ENCODE peak calls at places on chromosomes 2 and 18, in ten cellular contexts. S is upper lobe of right lung, O is epithelial cell of esophagus, E is tibial artery, H is OCI-LY7, A is astrocyte of the spinal cord, I is suprapubic skin, L is Peyer's patch, J is neural progenitor cell, Y is GM12878. T is an unnamed sample.

GRCh38 chr2:128292599-128293425 is 25.9 kb downstream of the HS6ST1 start:
- DNase-seq in S (no peak), O (no peak), E (no peak), H (no peak), A (peak), I (no peak), L (no peak), J (no peak), Y (no peak), T (no peak)

GRCh38 chr18:5600376-5601071 is 56.7 kb upstream of the EPB41L3 start:
- DNase-seq in S (no peak), O (no peak), E (no peak), H (peak), A (peak), I (no peak), L (no peak), J (peak), Y (no peak), T (peak)

GRCh38 chr2:11129598-11130449 is 25.4 kb upstream of the SLC66A3 start:
- DNase-seq in S (peak), O (peak), E (no peak), H (peak), A (no peak), I (no peak), L (peak), J (peak), Y (no peak), T (peak)

GRCh38 chr2:65300772-65301711 is 73.4 kb downstream of the ACTR2 start:
- DNase-seq in S (peak), O (peak), E (peak), H (peak), A (peak), I (no peak), L (peak), J (peak), Y (peak), T (peak)

GRCh38 chr18:44856157-44856556 is 175.5 kb downstream of the SETBP1 start:
- DNase-seq in S (no peak), O (peak), E (no peak), H (no peak), A (no peak), I (no peak), L (no peak), J (no peak), Y (no peak), T (no peak)

GRCh38 chr2:28068098-28068497 is 177.6 kb downstream of the BABAM2 start:
- DNase-seq in S (no peak), O (peak), E (no peak), H (no peak), A (no peak), I (no peak), L (no peak), J (no peak), Y (no peak), T (no peak)

GRCh38 chr2:160411167-160411566 is 82.4 kb downstream of the RBMS1 start:
- DNase-seq in S (no peak), O (peak), E (no peak), H (peak), A (no peak), I (no peak), L (peak), J (no peak), Y (no peak), T (peak)

GRCh38 chr2:68594674-68595492 is 48.5 kb upstream of the PROKR1 start:
- DNase-seq in S (peak), O (peak), E (no peak), H (peak), A (peak), I (no peak), L (peak), J (peak), Y (peak), T (peak)

GRCh38 chr2:233544079-233544690 is 22.4 kb downstream of the USP40 start:
- DNase-seq in S (no peak), O (no peak), E (no peak), H (no peak), A (peak), I (no peak), L (peak), J (no peak), Y (no peak), T (no peak)

GRCh38 chr2:177530513-177531039 is 138.0 kb downstream of the AGPS start:
- DNase-seq in S (no peak), O (no peak), E (no peak), H (no peak), A (no peak), I (no peak), L (no peak), J (no peak), Y (no peak), T (no peak)

GRCh38 chr2:144404621-144405312 is 115.2 kb downstream of the ZEB2 start:
- DNase-seq in S (no peak), O (no peak), E (no peak), H (no peak), A (no peak), I (no peak), L (no peak), J (no peak), Y (no peak), T (no peak)

GRCh38 chr2:113251118-113251517 is 27.6 kb downstream of the PAX8 start:
- DNase-seq in S (no peak), O (no peak), E (no peak), H (no peak), A (no peak), I (no peak), L (peak), J (no peak), Y (no peak), T (no peak)

GRCh38 chr2:75076088-75076487 is 117.6 kb downstream of the POLE4 start:
- DNase-seq in S (no peak), O (no peak), E (no peak), H (no peak), A (no peak), I (no peak), L (no peak), J (no peak), Y (no peak), T (no peak)

GRCh38 chr2:38535745-38536506 is 66.8 kb downstream of the HNRNPLL start:
- DNase-seq in S (peak), O (peak), E (peak), H (peak), A (peak), I (peak), L (peak), J (peak), Y (no peak), T (peak)

GRCh38 chr2:24508878-24509277 is 17.8 kb downstream of the NCOA1 start:
- DNase-seq in S (no peak), O (peak), E (no peak), H (no peak), A (no peak), I (no peak), L (no peak), J (no peak), Y (no peak), T (no peak)

GRCh38 chr18:77822552-77823138 is 573.0 kb downstream of the GALR1 start:
- DNase-seq in S (no peak), O (no peak), E (no peak), H (no peak), A (no peak), I (no peak), L (no peak), J (no peak), Y (no peak), T (no peak)

GRCh38 chr2:178506101-178506500 is 25.8 kb downstream of the PLEKHA3 start:
- DNase-seq in S (no peak), O (no peak), E (no peak), H (no peak), A (no peak), I (no peak), L (no peak), J (no peak), Y (no peak), T (no peak)

GRCh38 chr2:111071480-111072143 is 49.1 kb upstream of the BCL2L11 start:
- DNase-seq in S (no peak), O (peak), E (peak), H (no peak), A (peak), I (no peak), L (no peak), J (no peak), Y (peak), T (peak)

GRCh38 chr2:139514946-139515345 is 734.8 kb upstream of the NXPH2 start:
- DNase-seq in S (no peak), O (no peak), E (no peak), H (no peak), A (no peak), I (no peak), L (no peak), J (no peak), Y (no peak), T (no peak)

GRCh38 chr2:46489430-46489829 is 10.1 kb downstream of the TMEM247 start:
- DNase-seq in S (no peak), O (no peak), E (no peak), H (no peak), A (no peak), I (no peak), L (no peak), J (no peak), Y (no peak), T (no peak)

GRCh38 chr2:109537565-109538221 is 76.1 kb downstream of the SEPTIN10 start:
- DNase-seq in S (no peak), O (no peak), E (no peak), H (no peak), A (peak), I (no peak), L (no peak), J (no peak), Y (no peak), T (peak)

GRCh38 chr2:227881866-227882517 is 10.6 kb downstream of the DAW1 start:
- DNase-seq in S (no peak), O (no peak), E (no peak), H (no peak), A (peak), I (no peak), L (no peak), J (no peak), Y (no peak), T (peak)

DNA sequence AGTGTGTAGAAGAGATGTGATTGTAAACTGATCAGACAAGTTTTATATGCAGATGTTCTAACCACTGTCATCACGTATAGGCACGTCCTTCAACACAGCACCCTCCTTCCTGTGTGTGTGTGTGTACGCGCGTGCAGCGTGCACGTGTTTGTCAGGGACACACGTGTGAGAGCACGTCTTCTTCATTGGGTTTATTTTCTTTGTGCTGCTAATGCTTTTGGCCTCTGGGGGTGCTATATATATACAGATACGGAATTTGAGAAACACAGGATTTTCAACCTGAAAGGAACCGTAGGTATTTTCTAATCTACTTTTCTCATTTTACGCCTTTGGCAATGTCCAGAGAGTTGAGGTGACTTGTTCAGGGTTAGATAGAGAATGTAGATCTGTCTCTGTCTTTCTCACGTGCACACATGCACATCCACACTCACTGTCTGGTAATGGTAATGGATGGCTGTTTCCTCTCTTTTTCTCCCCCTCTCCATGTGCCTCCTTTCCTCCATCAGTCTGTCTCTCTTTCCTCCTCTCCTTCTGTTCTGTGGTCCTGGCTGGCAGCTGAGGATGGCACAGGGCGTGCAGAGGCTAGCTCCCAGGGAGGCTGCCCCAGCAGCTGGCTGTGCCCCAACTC is 13.4 kb upstream of the CELF4 start:
- DNase-seq in S (no peak), O (peak), E (no peak), H (peak), A (peak), I (no peak), L (no peak), J (peak), Y (no peak), T (peak)
- TF ChIP-seq CTCF in S (peak), O (peak), E (no peak), H (peak), A (peak), I (peak), L (peak), J (peak), Y (peak), T (no peak)

DNA sequence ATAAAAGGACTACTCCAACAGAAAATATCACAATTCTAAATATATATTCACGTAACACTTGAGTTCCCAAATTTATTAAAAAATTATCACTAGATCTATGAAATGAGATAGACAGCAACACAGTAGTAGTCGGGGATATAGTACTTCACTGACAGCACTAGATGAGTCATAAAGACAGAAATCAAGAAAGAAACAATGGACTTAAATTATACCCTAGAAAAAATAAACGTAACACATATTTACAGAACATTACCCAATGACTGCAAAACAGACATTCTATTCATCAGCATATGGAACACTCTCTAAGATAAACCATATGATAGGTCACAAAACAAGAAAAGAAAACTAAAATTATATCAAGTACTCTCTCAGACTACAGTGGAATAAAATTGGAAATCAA is 429.4 kb downstream of the MBD2 start:
- DNase-seq in S (no peak), O (peak), E (no peak), H (no peak), A (peak), I (no peak), L (no peak), J (no peak), Y (no peak), T (peak)
- H3K4me3 ChIP-seq in S (no peak), O (no peak), E (no peak), H (no peak), A (no peak), I (no peak), L (no peak), J (no peak), Y (no peak), T (no peak)

GRCh38 chr2:209322905-209323517 is 100.8 kb upstream of the MAP2 start:
- DNase-seq in S (no peak), O (no peak), E (no peak), H (no peak), A (no peak), I (no peak), L (no peak), J (no peak), Y (no peak), T (no peak)

GRCh38 chr2:209321076-209321475 is 102.8 kb upstream of the MAP2 start:
- DNase-seq in S (no peak), O (peak), E (no peak), H (no peak), A (peak), I (no peak), L (no peak), J (no peak), Y (no peak), T (peak)

GRCh38 chr2:209323738-209324137 is 100.1 kb upstream of the MAP2 start:
- DNase-seq in S (no peak), O (no peak), E (no peak), H (no peak), A (no peak), I (no peak), L (no peak), J (no peak), Y (no peak), T (no peak)

GRCh38 chr2:209321581-209321980 is 102.3 kb upstream of the MAP2 start:
- DNase-seq in S (no peak), O (no peak), E (no peak), H (no peak), A (no peak), I (no peak), L (no peak), J (no peak), Y (no peak), T (no peak)

GRCh38 chr2:209322041-209322440 is 101.8 kb upstream of the MAP2 start:
- DNase-seq in S (no peak), O (no peak), E (no peak), H (no peak), A (no peak), I (no peak), L (no peak), J (no peak), Y (no peak), T (no peak)
- TF ChIP-seq CTCF in S (no peak), O (no peak), E (no peak), H (peak), A (no peak), I (no peak), L (no peak), J (peak), Y (no peak), T (no peak)

DNA sequence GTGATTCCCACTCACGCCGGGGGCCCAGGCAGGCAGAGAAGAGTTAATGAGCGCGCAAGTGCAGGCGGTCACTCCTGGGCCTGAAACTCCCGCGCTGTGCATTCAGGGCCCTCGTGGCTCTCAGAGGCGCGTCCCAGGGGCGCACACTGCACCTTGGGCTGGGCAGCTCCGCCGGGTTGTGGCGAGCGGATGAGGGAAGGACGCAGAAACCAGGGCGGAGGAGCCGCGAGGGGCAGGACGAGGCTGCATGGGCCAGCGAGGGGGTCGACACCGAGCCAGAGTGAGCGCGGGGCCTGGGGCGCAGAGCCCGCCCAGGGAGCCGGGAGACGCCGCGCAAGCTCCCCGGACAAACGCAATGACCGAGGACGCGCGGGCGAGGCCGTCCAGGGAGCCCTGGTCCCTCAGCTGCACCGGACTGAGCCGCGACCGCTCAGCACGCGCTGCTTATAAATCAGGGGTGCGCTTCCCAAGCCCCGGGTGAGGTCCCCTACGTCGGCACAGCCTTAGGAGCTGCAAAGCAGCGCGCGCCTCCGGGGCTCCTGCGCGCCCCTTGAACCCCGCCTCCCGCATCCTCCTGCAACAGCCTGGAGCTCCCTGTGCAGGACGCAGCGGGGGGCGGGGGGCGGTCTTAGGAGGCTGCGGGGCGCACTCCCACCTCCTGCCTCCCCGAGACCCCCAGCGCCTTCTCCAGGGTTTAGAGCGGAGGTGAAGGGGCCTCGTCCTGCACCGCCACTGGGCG is 180.2 kb upstream of the ALKAL2 start:
- DNase-seq in S (no peak), O (no peak), E (no peak), H (no peak), A (no peak), I (no peak), L (no peak), J (peak), Y (no peak), T (no peak)
- H3K4me3 ChIP-seq in S (peak), O (no peak), E (peak), H (no peak), A (no peak), I (peak), L (no peak), J (peak), Y (no peak), T (no peak)

GRCh38 chr2:207530160-207531023 is 630 bp downstream of the CREB1 start:
- DNase-seq in S (peak), O (peak), E (peak), H (peak), A (peak), I (peak), L (peak), J (peak), Y (no peak), T (peak)

GRCh38 chr2:207528980-207529329 is 807 bp upstream of the CREB1 start:
- DNase-seq in S (no peak), O (peak), E (no peak), H (peak), A (peak), I (no peak), L (peak), J (no peak), Y (no peak), T (peak)

GRCh38 chr2:207532676-207533075 is 2.9 kb downstream of the CREB1 start:
- DNase-seq in S (no peak), O (no peak), E (no peak), H (no peak), A (no peak), I (no peak), L (peak), J (no peak), Y (no peak), T (no peak)

GRCh38 chr2:207531024-207531411 is 1.3 kb downstream of the CREB1 start:
- DNase-seq in S (no peak), O (no peak), E (no peak), H (no peak), A (no peak), I (no peak), L (no peak), J (peak), Y (no peak), T (peak)

GRCh38 chr2:207529330-207530159 is at the start of gene CREB1:
- DNase-seq in S (peak), O (peak), E (peak), H (peak), A (peak), I (peak), L (peak), J (peak), Y (peak), T (peak)
- TF ChIP-seq CTCF in S (no peak), O (no peak), E (peak), H (peak), A (no peak), I (peak), L (no peak), J (no peak), Y (no peak), T (no peak)

GRCh38 chr2:127104166-127104660 is 2.7 kb downstream of the BIN1 start:
- DNase-seq in S (no peak), O (no peak), E (no peak), H (no peak), A (no peak), I (peak), L (peak), J (no peak), Y (no peak), T (no peak)
- H3K4me3 ChIP-seq in S (no peak), O (no peak), E (no peak), H (no peak), A (no peak), I (no peak), L (no peak), J (no peak), Y (no peak), T (no peak)

DNA sequence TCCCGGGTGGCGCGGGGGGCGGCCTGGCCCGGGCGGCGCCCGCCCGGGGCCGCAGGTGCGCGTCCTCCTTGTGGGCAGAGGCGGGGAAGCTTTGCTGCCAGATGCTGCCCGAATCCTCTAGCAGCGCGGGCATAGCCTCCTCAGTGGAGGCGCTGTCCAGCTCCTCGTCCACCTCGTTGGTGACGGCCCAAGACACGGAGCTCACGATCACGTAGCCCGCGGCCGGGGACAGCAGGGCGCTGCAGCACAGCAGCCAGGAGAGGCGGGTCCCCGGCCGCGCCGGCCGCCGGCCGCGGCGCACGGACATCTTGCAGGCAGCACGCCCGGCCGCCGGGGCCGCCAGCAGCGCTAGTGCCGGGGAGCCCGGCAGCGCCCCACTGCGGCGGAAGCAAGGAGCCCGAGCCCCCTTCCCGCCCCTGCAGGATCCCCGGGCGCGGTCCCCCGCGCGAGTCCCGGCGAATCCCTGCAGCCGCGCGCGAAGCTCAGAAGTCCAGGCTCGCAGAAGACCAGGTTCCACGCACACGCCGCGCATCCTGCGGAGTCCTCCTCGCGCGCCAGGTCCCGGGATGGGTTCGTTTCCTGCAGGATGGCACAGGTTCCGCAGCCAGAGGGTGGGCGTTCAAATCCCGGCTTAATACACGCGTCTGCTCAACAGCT is at the start of gene CREG2:
- DNase-seq in S (peak), O (peak), E (peak), H (no peak), A (peak), I (peak), L (peak), J (peak), Y (no peak), T (peak)
- TF ChIP-seq CTCF in S (peak), O (peak), E (peak), H (no peak), A (peak), I (peak), L (peak), J (peak), Y (no peak), T (peak)